ENCODE peak calls at places on chromosomes 7 and 10, in eight cellular contexts. Q is neural progenitor cell, U is GM23338, V is GM23248, R is PC-3, A is SK-N-SH, W is OCI-LY7, M is HCT116. Y is an unnamed sample.
A peak's percentile ranks its signal among the peaks of the same experiment; 100 is the strongest.

GRCh38 chr10:124064676-124065075 is 28.7 kb downstream of the CHST15 start:
- DNase-seq in Q (no peak), U (no peak), V (no peak), R (no peak), A (no peak), W (peak; percentile 82), M (no peak), Y (no peak)

GRCh38 chr10:133335238-133336122 is 1.2 kb downstream of the CALY start:
- DNase-seq in Q (peak; percentile 84), U (peak; percentile 81), V (peak; percentile 77), R (peak; percentile 8), A (peak; percentile 67), W (no peak), M (no peak), Y (peak; percentile 82)

GRCh38 chr10:7092603-7093002 is 318.2 kb downstream of the SFMBT2 start:
- DNase-seq in Q (no peak), U (no peak), V (no peak), R (no peak), A (no peak), W (no peak), M (no peak), Y (no peak)

GRCh38 chr7:150755473-150756099 is 18.4 kb downstream of the GIMAP5 start:
- DNase-seq in Q (no peak), U (no peak), V (no peak), R (no peak), A (no peak), W (no peak), M (no peak), Y (no peak)

GRCh38 chr7:120951826-120952225 is 1.2 kb downstream of the ING3 start:
- DNase-seq in Q (peak; percentile 8), U (no peak), V (no peak), R (no peak), A (no peak), W (peak; percentile 23), M (no peak), Y (no peak)

GRCh38 chr10:107653832-107654287 is 489.4 kb upstream of the SORCS1 start:
- DNase-seq in Q (no peak), U (no peak), V (peak; percentile 78), R (peak; percentile 47), A (no peak), W (no peak), M (no peak), Y (peak; percentile 41)

GRCh38 chr10:87845624-87846377 is 17.5 kb downstream of the KLLN start:
- DNase-seq in Q (peak; percentile 24), U (no peak), V (peak; percentile 41), R (peak; percentile 87), A (no peak), W (no peak), M (peak; percentile 77), Y (peak; percentile 37)

GRCh38 chr7:90693939-90694338 is 97.8 kb downstream of the CDK14 start:
- DNase-seq in Q (no peak), U (no peak), V (no peak), R (no peak), A (no peak), W (no peak), M (no peak), Y (no peak)

GRCh38 chr7:73442903-73443542 is 9.4 kb downstream of the FZD9 start:
- DNase-seq in Q (no peak), U (peak; percentile 27), V (no peak), R (no peak), A (no peak), W (no peak), M (no peak), Y (no peak)

GRCh38 chr10:27660268-27660667 is 85.4 kb downstream of the MKX start:
- DNase-seq in Q (peak; percentile 31), U (no peak), V (no peak), R (no peak), A (no peak), W (no peak), M (no peak), Y (no peak)

GRCh38 chr7:22791204-22792158 is 31.2 kb downstream of the TOMM7 start:
- DNase-seq in Q (no peak), U (no peak), V (peak; percentile 52), R (no peak), A (no peak), W (no peak), M (no peak), Y (no peak)

GRCh38 chr10:90051053-90051452 is 349.7 kb downstream of the KIF20B start:
- DNase-seq in Q (no peak), U (no peak), V (no peak), R (no peak), A (no peak), W (no peak), M (no peak), Y (no peak)

GRCh38 chr10:74333174-74333573 is 182.2 kb downstream of the ADK start:
- DNase-seq in Q (no peak), U (no peak), V (peak; percentile 89), R (no peak), A (peak; percentile 15), W (no peak), M (no peak), Y (no peak)

GRCh38 chr7:45026013-45026412 is 26.0 kb downstream of the CCM2 start:
- DNase-seq in Q (no peak), U (no peak), V (no peak), R (no peak), A (no peak), W (no peak), M (no peak), Y (no peak)

GRCh38 chr10:129877773-129878371 is 86.2 kb downstream of the EBF3 start:
- DNase-seq in Q (peak; percentile 62), U (peak; percentile 75), V (peak; percentile 23), R (peak; percentile 15), A (peak; percentile 50), W (peak; percentile 41), M (no peak), Y (no peak)

GRCh38 chr10:79055100-79055782 is 13.5 kb upstream of the ZMIZ1 start:
- DNase-seq in Q (no peak), U (no peak), V (no peak), R (no peak), A (no peak), W (no peak), M (no peak), Y (no peak)

GRCh38 chr7:127252380-127252718 is 392 bp downstream of the GRM8 start:
- DNase-seq in Q (peak; percentile 12), U (peak; percentile 25), V (no peak), R (no peak), A (peak; percentile 74), W (no peak), M (no peak), Y (no peak)

GRCh38 chr7:32049599-32049998 is 20.6 kb downstream of the PDE1C start:
- DNase-seq in Q (no peak), U (no peak), V (no peak), R (no peak), A (no peak), W (no peak), M (no peak), Y (no peak)

GRCh38 chr7:107779647-107780099 is 23.4 kb downstream of the SLC26A3 start:
- DNase-seq in Q (no peak), U (no peak), V (no peak), R (no peak), A (no peak), W (no peak), M (no peak), Y (peak; percentile 61)
- TF ChIP-seq EZH2phosphoT487 in Q (no peak), U (no peak), V (no peak), R (no peak), A (no peak), W (no peak), M (no peak), Y (no peak)

GRCh38 chr10:119333146-119333792 is 125.9 kb downstream of the GRK5 start:
- DNase-seq in Q (no peak), U (no peak), V (peak; percentile 41), R (peak; percentile 38), A (no peak), W (peak; percentile 32), M (no peak), Y (no peak)

GRCh38 chr10:119328222-119328621 is 120.9 kb downstream of the GRK5 start:
- DNase-seq in Q (no peak), U (no peak), V (no peak), R (no peak), A (no peak), W (no peak), M (no peak), Y (no peak)

GRCh38 chr10:119331031-119331430 is 123.7 kb downstream of the GRK5 start:
- DNase-seq in Q (no peak), U (no peak), V (no peak), R (no peak), A (no peak), W (no peak), M (no peak), Y (no peak)

GRCh38 chr10:119327096-119327745 is 119.8 kb downstream of the GRK5 start:
- DNase-seq in Q (no peak), U (no peak), V (no peak), R (no peak), A (no peak), W (no peak), M (no peak), Y (no peak)

GRCh38 chr10:119330342-119330741 is 123.0 kb downstream of the GRK5 start:
- DNase-seq in Q (no peak), U (no peak), V (no peak), R (no peak), A (no peak), W (no peak), M (no peak), Y (no peak)
- TF ChIP-seq EZH2phosphoT487 in Q (no peak), U (no peak), V (no peak), R (no peak), A (no peak), W (no peak), M (no peak), Y (no peak)

DNA sequence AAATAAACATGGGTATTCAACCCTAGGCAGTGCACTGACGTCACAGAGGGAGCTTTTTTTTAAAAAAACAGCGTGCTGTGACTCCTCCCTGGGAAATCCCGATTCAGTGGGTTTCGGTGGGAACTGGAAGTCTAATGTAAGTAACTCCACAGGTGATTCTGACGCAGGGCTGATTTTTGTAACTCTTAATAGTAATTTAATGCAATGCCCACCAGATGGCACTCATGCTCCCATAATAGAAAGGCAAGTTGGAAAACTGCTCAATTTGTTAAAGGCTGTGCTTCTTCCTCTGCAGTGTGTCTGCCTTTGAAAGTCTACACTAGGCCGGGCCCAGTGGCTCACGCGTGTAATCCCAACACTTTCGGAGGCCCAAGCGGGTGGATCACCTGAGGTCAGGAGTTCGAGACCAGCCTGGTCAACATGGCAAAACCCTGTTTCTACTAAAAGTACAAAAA is 10.9 kb upstream of the RSU1 start:
- DNase-seq in Q (peak; percentile 90), U (peak; percentile 95), V (peak; percentile 93), R (peak; percentile 74), A (peak; percentile 27), W (peak; percentile 77), M (peak; percentile 83), Y (peak; percentile 90)
- TF ChIP-seq EZH2phosphoT487 in Q (no peak), U (no peak), V (no peak), R (no peak), A (no peak), W (no peak), M (no peak), Y (no peak)

GRCh38 chr7:138079137-138079536 is 2.9 kb downstream of the AKR1D1 start:
- DNase-seq in Q (no peak), U (no peak), V (no peak), R (no peak), A (no peak), W (no peak), M (no peak), Y (no peak)
- TF ChIP-seq EZH2phosphoT487 in Q (no peak), U (no peak), V (no peak), R (no peak), A (no peak), W (no peak), M (no peak), Y (no peak)

GRCh38 chr7:114889646-114890285 is 32.1 kb upstream of the MDFIC start:
- DNase-seq in Q (no peak), U (peak; percentile 5), V (peak; percentile 99), R (peak; percentile 87), A (no peak), W (no peak), M (peak; percentile 97), Y (peak; percentile 80)
- TF ChIP-seq EZH2phosphoT487 in Q (no peak), U (no peak), V (no peak), R (no peak), A (no peak), W (no peak), M (no peak), Y (no peak)